ENCODE peak calls at places on chromosome 15, in nine cellular contexts. J is A172; P is adipocyte; O is posterior cingulate gyrus; M is activated effector memory CD4-positive, alpha-beta T cell treated with anti-CD3 and anti-CD28 coated beads, Interleukin-2, amount 50 U/mL, for 16 hours; I is MV-4-11; S is LHCN-M2; D is activated naive CD8-positive, alpha-beta T cell treated with anti-CD3 and anti-CD28 coated beads, Interleukin-2, amount 50 U/mL, for 24 hours; T is stimulated activated effector memory CD8-positive, alpha-beta T cell treated with anti-CD3 and anti-CD28 coated beads, Interleukin-12 subunit alpha, Interleukin-12 subunit beta, amount 100 ng/mL, for 72 hours. K is an unnamed sample.

GRCh38 chr15:60044636-60045273 is 40.6 kb downstream of the FOXB1 start:
- DNase-seq in D (no peak), J (no peak), M (no peak), O (no peak), P (no peak), I (no peak), T (no peak), S (peak; percentile 29), K (no peak)

GRCh38 chr15:60255390-60255789 is 142.4 kb downstream of the ANXA2 start:
- DNase-seq in P (no peak), M (no peak), S (peak; percentile 54), J (peak; percentile 32), T (peak; percentile 67), I (peak; percentile 56), O (no peak), D (no peak), K (no peak)

GRCh38 chr15:60370105-60370803 is 27.5 kb downstream of the ANXA2 start:
- DNase-seq in O (no peak), D (no peak), S (peak; percentile 60), I (no peak), P (no peak), T (no peak), J (peak; percentile 71), M (no peak), K (no peak)

GRCh38 chr15:57114070-57114469 is 195.6 kb downstream of the TCF12 start:
- DNase-seq in D (no peak), I (peak; percentile 50), J (no peak), M (no peak), S (no peak), T (no peak), O (no peak), P (no peak), K (peak; percentile 32)

GRCh38 chr15:92395557-92395956 is 1.9 kb downstream of the ST8SIA2 start:
- DNase-seq in M (no peak), I (no peak), J (no peak), O (no peak), P (no peak), S (no peak), D (no peak), T (no peak), K (no peak)

GRCh38 chr15:90286678-90287077 is 21.2 kb downstream of the NGRN start:
- DNase-seq in M (peak; percentile 70), I (peak; percentile 25), O (no peak), D (peak; percentile 21), S (peak; percentile 58), T (no peak), J (peak; percentile 13), P (peak; percentile 48), K (no peak)

GRCh38 chr15:29331669-29332068 is 62.0 kb upstream of the NSMCE3 start:
- DNase-seq in I (no peak), S (no peak), T (no peak), O (no peak), J (no peak), D (no peak), P (no peak), M (no peak), K (no peak)

GRCh38 chr15:97840501-97840900 is 120.0 kb upstream of the ARRDC4 start:
- DNase-seq in M (no peak), S (no peak), I (no peak), T (no peak), P (no peak), J (no peak), D (no peak), O (no peak), K (no peak)

GRCh38 chr15:49898575-49899283 is 220.3 kb downstream of the ATP8B4 start:
- DNase-seq in T (no peak), M (no peak), O (no peak), I (no peak), S (no peak), D (no peak), J (no peak), P (no peak), K (no peak)

GRCh38 chr15:80396094-80396493 is 8.1 kb upstream of the ARNT2 start:
- DNase-seq in D (no peak), M (no peak), T (no peak), I (no peak), O (no peak), P (no peak), J (no peak), S (no peak), K (no peak)